ENCODE peak calls at places on chromosomes 12 and 14, in five cellular contexts. M, Q, P, V and Z are unnamed samples. For H3K4me1, the result is how much of the 10 kb centered on the place peaks cover.

GRCh38 chr14:59346796-59347510 is 118.2 kb downstream of the GPR135 start:
- DNase-seq in V (no peak), Q (no peak), M (no peak), P (no peak), Z (no peak)

GRCh38 chr12:6443361-6443983 is 1.3 kb upstream of the CD27 start:
- DNase-seq in P (no peak), Q (no peak), V (no peak), M (peak), Z (no peak)

GRCh38 chr12:19933924-19934323 is 434.4 kb upstream of the PDE3A start:
- DNase-seq in P (no peak), Q (no peak), V (no peak), M (no peak), Z (no peak)

GRCh38 chr12:57893460-57894353 is 47.2 kb upstream of the CTDSP2 start:
- DNase-seq in Q (peak), V (peak), P (peak), M (peak), Z (peak)

GRCh38 chr12:29255061-29255460 is 106.0 kb downstream of the FAR2 start:
- DNase-seq in V (no peak), Q (no peak), P (no peak), M (no peak), Z (no peak)

GRCh38 chr14:93938766-93939303 is 11.7 kb downstream of the FAM181A start:
- DNase-seq in Q (no peak), P (no peak), V (no peak), M (no peak), Z (no peak)

GRCh38 chr12:51307655-51308593 is 16.1 kb downstream of the BIN2 start:
- DNase-seq in V (peak), Q (no peak), M (no peak), P (no peak), Z (no peak)

GRCh38 chr12:56719056-56719455 is 6.0 kb downstream of the NACA start:
- DNase-seq in P (no peak), Q (no peak), V (no peak), M (no peak), Z (no peak)

GRCh38 chr14:23443411-23443812 is 8.0 kb upstream of the MYH7 start:
- DNase-seq in P (no peak), Q (no peak), M (no peak), V (no peak), Z (no peak)

GRCh38 chr14:37082431-37082830 is 90.0 kb downstream of the SLC25A21 start:
- DNase-seq in V (no peak), P (no peak), Q (no peak), M (no peak), Z (no peak)

GRCh38 chr14:71800878-71801277 is 131.4 kb upstream of the RGS6 start:
- DNase-seq in Q (no peak), P (no peak), V (no peak), M (no peak), Z (no peak)

GRCh38 chr12:113903381-113903863 is 62.7 kb downstream of the RBM19 start:
- DNase-seq in V (no peak), P (no peak), M (no peak), Q (no peak), Z (no peak)

GRCh38 chr12:28189774-28190320 is 409 bp upstream of the CCDC91 start:
- DNase-seq in P (no peak), V (peak), Q (no peak), M (no peak), Z (no peak)

GRCh38 chr14:55000381-55000780 is 26.5 kb downstream of the WDHD1 start:
- DNase-seq in V (no peak), P (no peak), M (no peak), Q (no peak), Z (no peak)

GRCh38 chr12:58922849-58923248 is 2.5 kb upstream of the LRIG3 start:
- DNase-seq in M (no peak), Q (no peak), V (no peak), P (no peak), Z (no peak)

GRCh38 chr12:15276088-15276698 is 46.1 kb upstream of the PTPRO start:
- DNase-seq in P (peak), Q (no peak), M (no peak), V (peak), Z (no peak)

GRCh38 chr12:33427071-33427470 is 12.5 kb downstream of the SYT10 start:
- DNase-seq in P (no peak), M (no peak), Q (no peak), V (peak), Z (no peak)

GRCh38 chr14:59358105-59358504 is 107.1 kb downstream of the GPR135 start:
- DNase-seq in M (no peak), V (peak), P (no peak), Q (no peak), Z (peak)

GRCh38 chr14:73759183-73759713 is 45.1 kb upstream of the PNMA1 start:
- DNase-seq in Q (peak), P (peak), V (peak), M (peak), Z (peak)

GRCh38 chr14:35821546-35822411 is 4.4 kb upstream of the BRMS1L start:
- DNase-seq in M (no peak), Q (no peak), V (no peak), P (peak), Z (no peak)

GRCh38 chr14:70622111-70622712 is 19.5 kb upstream of the TTC9 start:
- DNase-seq in M (no peak), V (peak), Q (no peak), P (no peak), Z (no peak)

GRCh38 chr14:90968025-90968424 is 92.4 kb downstream of the RPS6KA5 start:
- DNase-seq in M (no peak), V (no peak), Q (no peak), P (no peak), Z (no peak)

GRCh38 chr12:120536064-120536791 is 2.1 kb downstream of the RNF10 start:
- DNase-seq in Q (no peak), P (no peak), M (no peak), V (peak), Z (no peak)

GRCh38 chr14:36508418-36509051 is 11.5 kb downstream of the NKX2-1 start:
- DNase-seq in V (no peak), M (no peak), P (no peak), Q (peak), Z (no peak)

GRCh38 chr14:34409721-34410120 is 52.3 kb downstream of the SPTSSA start:
- DNase-seq in M (no peak), V (no peak), P (no peak), Q (no peak), Z (no peak)

GRCh38 chr12:42327227-42327590 is 1.2 kb downstream of the PPHLN1 start:
- DNase-seq in V (no peak), M (no peak), Q (no peak), P (no peak), Z (no peak)

GRCh38 chr12:52398176-52398575 is 8.0 kb downstream of the KRT82 start:
- DNase-seq in P (peak), M (no peak), V (no peak), Q (no peak), Z (no peak)

GRCh38 chr12:54191126-54191525 is 2.3 kb upstream of the SMUG1 start:
- DNase-seq in V (no peak), M (no peak), P (no peak), Q (no peak), Z (no peak)

GRCh38 chr14:31420013-31420318 is 384 bp downstream of the HEATR5A start:
- DNase-seq in M (peak), P (peak), Q (peak), V (no peak), Z (peak)

GRCh38 chr12:69524331-69524630 is 54.1 kb downstream of the FRS2 start:
- DNase-seq in Q (no peak), M (no peak), V (no peak), P (no peak), Z (peak)

DNA sequence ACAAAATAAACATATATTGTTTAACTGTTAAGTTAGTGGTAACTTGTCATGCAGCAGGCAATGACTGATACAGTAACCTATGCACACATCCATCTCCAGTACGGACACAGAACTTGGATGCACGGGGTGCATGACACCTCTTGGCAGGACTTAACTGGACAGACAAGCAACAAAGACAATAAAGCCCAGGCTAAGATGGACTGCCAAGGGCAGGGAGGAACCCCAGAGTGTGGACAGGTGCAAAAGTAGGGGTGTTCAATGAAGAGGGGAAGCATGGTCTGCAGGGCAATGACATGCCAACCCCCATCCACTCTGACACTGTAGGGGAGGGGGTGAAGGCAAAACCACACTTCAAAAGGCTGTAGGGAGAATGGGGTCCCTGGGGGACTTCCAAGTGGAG is 11.7 kb downstream of the SSH1 start:
- DNase-seq in Q (no peak), M (no peak), V (no peak), P (no peak), Z (no peak)
- H3K4me1 ChIP-seq in Q (half or more), M (under half), V (under half), P (under half), Z (under half)

GRCh38 chr14:20438664-20439063 is 2.7 kb upstream of the KLHL33 start:
- DNase-seq in Q (no peak), V (no peak), M (no peak), P (no peak), Z (no peak)

GRCh38 chr14:20429801-20430669 is 5.9 kb downstream of the KLHL33 start:
- DNase-seq in P (peak), Q (no peak), M (peak), V (no peak), Z (no peak)

GRCh38 chr14:20436363-20436755 is 393 bp upstream of the KLHL33 start:
- DNase-seq in P (no peak), V (no peak), M (no peak), Q (no peak), Z (no peak)

GRCh38 chr14:20435454-20436362 is at the start of gene KLHL33:
- DNase-seq in Q (no peak), M (no peak), V (no peak), P (no peak), Z (no peak)

GRCh38 chr14:20434701-20435453 is 1.1 kb downstream of the KLHL33 start:
- DNase-seq in P (no peak), M (peak), V (no peak), Q (no peak), Z (peak)
- H3K4me3 ChIP-seq in P (no peak), M (peak), V (no peak), Q (peak), Z (peak)

GRCh38 chr12:101982307-101982706 is 79.5 kb downstream of the WASHC3 start:
- DNase-seq in Q (no peak), V (no peak), M (no peak), P (no peak), Z (no peak)
- H3K27ac ChIP-seq in Q (no peak), V (no peak), M (no peak), P (no peak), Z (no peak)

GRCh38 chr12:110311903-110312302 is 30.9 kb downstream of the ATP2A2 start:
- DNase-seq in V (no peak), P (no peak), Q (no peak), M (no peak), Z (no peak)

GRCh38 chr12:110310754-110311153 is 29.7 kb downstream of the ATP2A2 start:
- DNase-seq in M (no peak), Q (no peak), P (no peak), V (no peak), Z (no peak)

GRCh38 chr12:110316861-110317260 is 35.8 kb downstream of the ATP2A2 start:
- DNase-seq in V (no peak), Q (no peak), P (no peak), M (no peak), Z (no peak)

GRCh38 chr12:110312581-110313360 is 31.7 kb downstream of the ATP2A2 start:
- DNase-seq in Q (no peak), M (no peak), P (no peak), V (no peak), Z (no peak)

DNA sequence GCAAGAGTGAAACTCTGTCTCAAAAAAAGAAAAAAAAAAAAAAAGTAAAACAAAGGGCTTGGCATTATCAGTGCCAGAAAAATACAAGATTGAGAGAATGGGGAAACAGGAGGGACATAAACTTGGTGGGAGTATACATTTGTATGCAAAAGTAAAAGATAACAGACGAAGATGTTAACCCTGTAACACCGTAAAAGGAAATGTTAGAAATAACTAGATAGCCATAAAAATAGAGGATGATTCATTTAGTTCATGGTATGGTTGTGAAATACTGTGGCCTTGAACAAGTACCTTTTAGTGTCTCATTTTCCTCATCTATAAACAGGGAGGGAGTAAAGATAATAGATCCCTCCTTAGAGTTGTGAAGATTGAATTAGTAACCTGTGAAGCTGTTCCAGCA is 33.3 kb downstream of the ATP2A2 start:
- DNase-seq in Q (no peak), M (no peak), P (no peak), V (peak), Z (no peak)
- H3K4me1 ChIP-seq in Q (half or more), M (under half), P (under half), V (under half), Z (under half)

DNA sequence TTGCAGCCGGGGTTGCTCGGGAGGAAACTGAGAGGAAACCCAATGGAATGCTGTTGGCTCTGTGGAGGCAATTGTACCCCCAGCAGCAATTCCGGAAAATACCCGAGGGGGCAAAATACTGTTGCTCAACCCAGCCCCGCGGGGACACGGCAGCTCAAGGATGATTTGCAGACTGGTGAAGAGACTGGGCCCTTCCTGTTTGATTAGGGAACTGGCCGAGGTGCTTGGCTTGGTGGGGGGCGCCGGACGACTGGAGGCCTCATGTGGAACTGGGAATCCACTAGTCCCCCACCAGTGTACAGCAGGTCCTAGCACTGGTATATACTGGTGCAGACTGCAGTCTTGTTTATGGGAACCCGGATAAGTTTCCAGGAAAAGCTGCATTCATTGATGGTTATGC is 10.3 kb upstream of the RNASE12 start:
- DNase-seq in V (no peak), P (no peak), Q (no peak), M (no peak), Z (no peak)
- H3K4me3 ChIP-seq in V (no peak), P (no peak), Q (no peak), M (no peak), Z (no peak)

GRCh38 chr14:101497910-101498860 is 63.1 kb upstream of the DIO3 start:
- DNase-seq in M (peak), V (no peak), Q (peak), P (no peak), Z (no peak)

GRCh38 chr14:101494826-101495225 is 66.5 kb upstream of the DIO3 start:
- DNase-seq in V (no peak), P (no peak), Q (no peak), M (peak), Z (no peak)

GRCh38 chr14:101495284-101495683 is 66.0 kb upstream of the DIO3 start:
- DNase-seq in M (no peak), V (no peak), Q (peak), P (no peak), Z (no peak)

GRCh38 chr14:101496779-101497420 is 64.4 kb upstream of the DIO3 start:
- DNase-seq in P (no peak), Q (peak), V (no peak), M (peak), Z (peak)

DNA sequence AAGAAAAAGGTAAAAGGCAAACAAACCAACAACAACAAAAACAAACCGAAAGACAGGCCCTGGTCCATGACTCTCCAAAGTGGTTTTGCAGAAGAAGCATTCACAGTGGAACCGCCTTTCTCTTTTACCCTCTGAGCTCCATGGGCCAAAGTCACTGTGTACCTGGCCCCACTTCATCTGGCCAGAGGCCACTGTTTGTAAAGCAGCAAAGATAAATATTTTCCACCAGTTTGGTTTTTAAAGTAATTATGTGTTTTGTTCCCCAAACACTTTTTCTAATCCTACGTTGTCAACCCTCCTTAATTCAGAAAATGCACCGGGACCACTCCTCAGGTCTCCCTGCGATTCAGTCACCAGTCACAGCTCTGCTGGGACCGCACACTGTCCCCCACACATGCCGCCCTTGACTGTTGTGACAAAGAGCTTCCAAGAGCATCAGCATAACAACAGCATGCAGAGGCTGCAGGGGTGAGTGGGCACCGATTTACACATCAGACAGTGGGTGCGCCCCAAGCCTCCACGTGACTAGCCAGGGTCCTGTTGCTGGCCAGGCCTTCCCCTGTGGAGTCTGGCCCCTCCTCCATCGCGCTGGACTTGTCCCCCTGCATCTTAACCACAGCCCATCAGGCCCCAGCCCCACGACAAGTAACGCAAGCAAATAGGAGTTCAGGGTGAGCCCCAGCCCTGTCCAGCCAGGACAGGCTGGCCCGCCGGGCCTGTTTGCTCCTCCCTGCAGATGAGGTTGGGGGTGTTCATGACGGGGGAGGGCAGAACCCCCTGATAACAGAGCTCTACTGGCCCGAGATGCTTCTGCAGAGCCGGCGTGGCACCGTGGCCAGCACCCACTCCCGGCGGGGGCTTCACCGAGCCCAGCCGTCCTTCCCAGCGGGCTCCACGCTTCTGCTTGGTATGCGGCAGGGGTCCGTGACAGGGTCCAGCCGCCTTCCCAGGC is 65.2 kb upstream of the DIO3 start:
- DNase-seq in V (no peak), M (peak), P (no peak), Q (peak), Z (no peak)
- H3K27ac ChIP-seq in V (no peak), M (no peak), P (no peak), Q (no peak), Z (no peak)

GRCh38 chr12:92036061-92036620 is 109.5 kb downstream of the BTG1 start:
- DNase-seq in P (no peak), V (no peak), Q (no peak), M (no peak), Z (no peak)
- H3K4me1 ChIP-seq in P (under half), V (under half), Q (under half), M (under half), Z (under half)

DNA sequence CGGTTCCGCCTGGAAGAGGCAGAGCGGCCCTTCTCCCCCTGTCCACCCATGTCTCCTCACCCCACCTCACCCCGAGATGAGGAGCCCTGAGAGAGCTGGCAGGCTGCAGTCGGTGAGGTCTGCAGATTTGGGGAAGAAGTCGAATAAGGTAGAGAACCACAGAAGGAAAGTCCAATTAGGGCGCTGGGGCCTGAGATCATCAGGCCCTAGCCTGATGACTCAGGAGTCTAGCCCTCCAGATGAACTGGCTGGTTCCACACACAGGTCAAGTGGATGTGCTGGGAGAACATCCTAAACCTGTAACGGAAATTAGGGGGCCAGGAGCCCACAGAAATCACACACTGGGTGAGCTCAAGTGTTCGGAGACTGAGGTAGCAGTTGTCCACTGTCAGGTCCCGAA is 1.1 kb upstream of the METTL17 start:
- DNase-seq in P (no peak), V (no peak), Q (no peak), M (peak), Z (no peak)
- H3K4me3 ChIP-seq in P (no peak), V (no peak), Q (no peak), M (no peak), Z (no peak)

GRCh38 chr12:126342866-126343265 is 1277.6 kb downstream of the AACS start:
- DNase-seq in Q (no peak), M (no peak), V (no peak), P (no peak), Z (no peak)

GRCh38 chr12:126338031-126338441 is 1272.8 kb downstream of the AACS start:
- DNase-seq in Q (no peak), P (no peak), V (no peak), M (no peak), Z (no peak)

GRCh38 chr12:126343352-126343751 is 1278.1 kb downstream of the AACS start:
- DNase-seq in Q (no peak), V (no peak), M (no peak), P (no peak), Z (no peak)

DNA sequence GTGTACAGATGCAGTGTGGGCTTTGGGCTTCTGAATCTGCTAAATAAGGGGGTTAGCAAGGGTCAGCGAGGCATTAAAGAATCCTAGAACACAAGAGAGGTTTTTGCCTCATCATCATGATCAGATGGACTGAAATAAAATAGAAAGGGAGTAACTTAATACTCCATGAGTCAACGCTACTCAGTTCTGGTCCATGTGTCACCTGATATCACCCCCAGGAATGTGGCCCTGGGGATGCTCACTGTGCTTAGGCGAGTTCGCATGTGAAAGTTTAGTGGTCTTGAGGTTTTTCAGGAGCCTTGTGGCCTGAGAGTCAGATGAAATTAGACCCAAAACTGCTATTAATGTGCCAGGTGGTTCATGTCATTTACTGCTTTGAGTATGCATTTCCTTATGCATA is 1272.3 kb downstream of the AACS start:
- DNase-seq in P (no peak), Q (no peak), V (no peak), M (no peak), Z (no peak)
- H3K27ac ChIP-seq in P (no peak), Q (no peak), V (no peak), M (no peak), Z (no peak)

GRCh38 chr14:103654619-103655018 is 25.6 kb downstream of the KLC1 start:
- DNase-seq in V (no peak), P (no peak), M (no peak), Q (no peak), Z (no peak)
- H3K4me1 ChIP-seq in V (under half), P (under half), M (under half), Q (half or more), Z (under half)